ENCODE peak calls at places on chromosomes 3 and 15, in five cellular contexts. One of them, this sample, is unnamed.

GRCh38 chr15:68404056-68404798 is 27.7 kb downstream of the ITGA11 start:
- DNase-seq in aorta: no peak
- DNase-seq in mucosa of gallbladder: no peak
- DNase-seq in PC-3: no peak
- DNase-seq in pons: no peak
- DNase-seq in this sample: no peak

GRCh38 chr15:70507772-70508351 is 255.5 kb downstream of the UACA start:
- DNase-seq in aorta: peak; percentile 69
- DNase-seq in mucosa of gallbladder: no peak
- DNase-seq in PC-3: peak; percentile 97
- DNase-seq in pons: no peak
- DNase-seq in this sample: no peak

GRCh38 chr3:9279959-9280358 is 30.5 kb upstream of the SRGAP3 start:
- DNase-seq in aorta: no peak
- DNase-seq in mucosa of gallbladder: no peak
- DNase-seq in PC-3: peak; percentile 25
- DNase-seq in pons: peak; percentile 20
- DNase-seq in this sample: no peak

GRCh38 chr3:128845119-128845518 is 34.3 kb upstream of the ACAD9 start:
- DNase-seq in aorta: no peak
- DNase-seq in mucosa of gallbladder: no peak
- DNase-seq in PC-3: no peak
- DNase-seq in pons: no peak
- DNase-seq in this sample: no peak

GRCh38 chr3:127037021-127037400 is 54.1 kb downstream of the PLXNA1 start:
- DNase-seq in aorta: peak; percentile 47
- DNase-seq in mucosa of gallbladder: no peak
- DNase-seq in PC-3: no peak
- DNase-seq in pons: no peak
- DNase-seq in this sample: no peak

GRCh38 chr3:183264249-183264648 is 11.2 kb downstream of the B3GNT5 start:
- DNase-seq in aorta: no peak
- DNase-seq in mucosa of gallbladder: no peak
- DNase-seq in PC-3: no peak
- DNase-seq in pons: no peak
- DNase-seq in this sample: no peak

GRCh38 chr15:64856429-64857145 is 14.9 kb downstream of the PLEKHO2 start:
- DNase-seq in aorta: peak; percentile 83
- DNase-seq in mucosa of gallbladder: no peak
- DNase-seq in PC-3: no peak
- DNase-seq in pons: peak; percentile 98
- DNase-seq in this sample: peak; percentile 78

GRCh38 chr3:110459021-110459420 is 612.6 kb upstream of the NECTIN3 start:
- DNase-seq in aorta: no peak
- DNase-seq in mucosa of gallbladder: no peak
- DNase-seq in PC-3: peak; percentile 18
- DNase-seq in pons: no peak
- DNase-seq in this sample: no peak

GRCh38 chr15:68812069-68812468 is 8.6 kb downstream of the ANP32A start:
- DNase-seq in aorta: no peak
- DNase-seq in mucosa of gallbladder: no peak
- DNase-seq in PC-3: no peak
- DNase-seq in pons: no peak
- DNase-seq in this sample: no peak

GRCh38 chr3:111324645-111325044 is 217.4 kb upstream of the CD96 start:
- DNase-seq in aorta: no peak
- DNase-seq in mucosa of gallbladder: no peak
- DNase-seq in PC-3: no peak
- DNase-seq in pons: no peak
- DNase-seq in this sample: no peak

GRCh38 chr3:194023501-194024280 is 112.3 kb upstream of the HES1 start:
- DNase-seq in aorta: no peak
- DNase-seq in mucosa of gallbladder: peak; percentile 62
- DNase-seq in PC-3: peak; percentile 25
- DNase-seq in pons: no peak
- DNase-seq in this sample: no peak

GRCh38 chr3:124627501-124627908 is 102.7 kb upstream of the UMPS start:
- DNase-seq in aorta: no peak
- DNase-seq in mucosa of gallbladder: peak; percentile 52
- DNase-seq in PC-3: no peak
- DNase-seq in pons: no peak
- DNase-seq in this sample: no peak

GRCh38 chr3:27568393-27568792 is 84.2 kb upstream of the SLC4A7 start:
- DNase-seq in aorta: peak; percentile 85
- DNase-seq in mucosa of gallbladder: peak; percentile 48
- DNase-seq in PC-3: peak; percentile 87
- DNase-seq in pons: peak; percentile 60
- DNase-seq in this sample: peak; percentile 79

GRCh38 chr3:11845661-11846060 is 1.0 kb downstream of the TAMM41 start:
- DNase-seq in aorta: no peak
- DNase-seq in mucosa of gallbladder: no peak
- DNase-seq in PC-3: peak; percentile 21
- DNase-seq in pons: no peak
- DNase-seq in this sample: no peak

GRCh38 chr3:78978037-78978436 is 789.8 kb downstream of the ROBO1 start:
- DNase-seq in aorta: no peak
- DNase-seq in mucosa of gallbladder: no peak
- DNase-seq in PC-3: peak; percentile 59
- DNase-seq in pons: peak; percentile 46
- DNase-seq in this sample: no peak

GRCh38 chr3:141644931-141645330 is 93.2 kb upstream of the RNF7 start:
- DNase-seq in aorta: peak; percentile 87
- DNase-seq in mucosa of gallbladder: peak; percentile 67
- DNase-seq in PC-3: peak; percentile 68
- DNase-seq in pons: peak; percentile 55
- DNase-seq in this sample: peak; percentile 93

GRCh38 chr3:122331886-122332285 is 6.8 kb downstream of the CSTA start:
- DNase-seq in aorta: no peak
- DNase-seq in mucosa of gallbladder: no peak
- DNase-seq in PC-3: no peak
- DNase-seq in pons: no peak
- DNase-seq in this sample: no peak

GRCh38 chr15:76863123-76863522 is 42.0 kb downstream of the SCAPER start:
- DNase-seq in aorta: no peak
- DNase-seq in mucosa of gallbladder: no peak
- DNase-seq in PC-3: no peak
- DNase-seq in pons: no peak
- DNase-seq in this sample: no peak

GRCh38 chr15:69434236-69434635 is 18.4 kb upstream of the RPLP1 start:
- DNase-seq in aorta: no peak
- DNase-seq in mucosa of gallbladder: no peak
- DNase-seq in PC-3: no peak
- DNase-seq in pons: no peak
- DNase-seq in this sample: no peak

GRCh38 chr15:40578892-40579291 is 9.8 kb downstream of the RPUSD2 start:
- DNase-seq in aorta: no peak
- DNase-seq in mucosa of gallbladder: no peak
- DNase-seq in PC-3: no peak
- DNase-seq in pons: no peak
- DNase-seq in this sample: no peak

GRCh38 chr3:142784228-142784627 is 60.4 kb downstream of the TRPC1 start:
- DNase-seq in aorta: no peak
- DNase-seq in mucosa of gallbladder: no peak
- DNase-seq in PC-3: no peak
- DNase-seq in pons: no peak
- DNase-seq in this sample: no peak

GRCh38 chr15:71072423-71072822 is 42.8 kb upstream of the THSD4 start:
- DNase-seq in aorta: no peak
- DNase-seq in mucosa of gallbladder: no peak
- DNase-seq in PC-3: no peak
- DNase-seq in pons: no peak
- DNase-seq in this sample: no peak

GRCh38 chr3:44175070-44175469 is 66.6 kb upstream of the TOPAZ1 start:
- DNase-seq in aorta: no peak
- DNase-seq in mucosa of gallbladder: no peak
- DNase-seq in PC-3: no peak
- DNase-seq in pons: no peak
- DNase-seq in this sample: no peak

GRCh38 chr15:77497108-77497737 is 76.5 kb downstream of the HMG20A start:
- DNase-seq in aorta: peak; percentile 89
- DNase-seq in mucosa of gallbladder: peak; percentile 51
- DNase-seq in PC-3: no peak
- DNase-seq in pons: peak; percentile 94
- DNase-seq in this sample: peak; percentile 89

GRCh38 chr3:190058486-190059241 is 62.0 kb downstream of the P3H2 start:
- DNase-seq in aorta: no peak
- DNase-seq in mucosa of gallbladder: no peak
- DNase-seq in PC-3: no peak
- DNase-seq in pons: peak; percentile 84
- DNase-seq in this sample: no peak

GRCh38 chr15:98653686-98654085 is 5.3 kb downstream of the IGF1R start:
- DNase-seq in aorta: no peak
- DNase-seq in mucosa of gallbladder: no peak
- DNase-seq in PC-3: no peak
- DNase-seq in pons: no peak
- DNase-seq in this sample: no peak

GRCh38 chr3:48215876-48216275 is 7.4 kb upstream of the CAMP start:
- DNase-seq in aorta: peak; percentile 58
- DNase-seq in mucosa of gallbladder: no peak
- DNase-seq in PC-3: no peak
- DNase-seq in pons: peak; percentile 46
- DNase-seq in this sample: peak; percentile 69

GRCh38 chr3:45509038-45509767 is 85.3 kb upstream of the LIMD1 start:
- DNase-seq in aorta: no peak
- DNase-seq in mucosa of gallbladder: no peak
- DNase-seq in PC-3: peak; percentile 79
- DNase-seq in pons: peak; percentile 98
- DNase-seq in this sample: no peak

GRCh38 chr3:157029365-157029790 is 130.6 kb downstream of the CCNL1 start:
- DNase-seq in aorta: no peak
- DNase-seq in mucosa of gallbladder: no peak
- DNase-seq in PC-3: no peak
- DNase-seq in pons: no peak
- DNase-seq in this sample: no peak

GRCh38 chr3:86830566-86830965 is 160.4 kb downstream of the VGLL3 start:
- DNase-seq in aorta: no peak
- DNase-seq in mucosa of gallbladder: no peak
- DNase-seq in PC-3: no peak
- DNase-seq in pons: no peak
- DNase-seq in this sample: no peak

GRCh38 chr3:115354010-115354409 is 206.9 kb upstream of the ZBTB20 start:
- DNase-seq in aorta: no peak
- DNase-seq in mucosa of gallbladder: no peak
- DNase-seq in PC-3: no peak
- DNase-seq in pons: no peak
- DNase-seq in this sample: no peak

GRCh38 chr3:36895488-36896409 is 49.1 kb downstream of the TRANK1 start:
- DNase-seq in aorta: no peak
- DNase-seq in mucosa of gallbladder: no peak
- DNase-seq in PC-3: no peak
- DNase-seq in pons: no peak
- DNase-seq in this sample: no peak

GRCh38 chr15:73624530-73624929 is 8.7 kb downstream of the NPTN start:
- DNase-seq in aorta: no peak
- DNase-seq in mucosa of gallbladder: no peak
- DNase-seq in PC-3: no peak
- DNase-seq in pons: no peak
- DNase-seq in this sample: no peak

GRCh38 chr3:170689218-170689874 is 103.5 kb upstream of the SLC7A14 start:
- DNase-seq in aorta: peak; percentile 78
- DNase-seq in mucosa of gallbladder: no peak
- DNase-seq in PC-3: peak; percentile 92
- DNase-seq in pons: no peak
- DNase-seq in this sample: peak; percentile 47

GRCh38 chr3:113117511-113118302 is 93.7 kb upstream of the BOC start:
- DNase-seq in aorta: no peak
- DNase-seq in mucosa of gallbladder: no peak
- DNase-seq in PC-3: no peak
- DNase-seq in pons: no peak
- DNase-seq in this sample: no peak

This sample was measured in Right ventricle myocardium superior.